ENCODE peak calls at places on chromosomes 11 and 22, in nine cellular contexts. One of them, this sample, is unnamed.

GRCh38 chr11:113577356-113578163 is 102.4 kb upstream of the DRD2 start:
- DNase-seq in SHP77 treated with DMSO at 0.1 percent for 48 hours: no peak
- DNase-seq in choroid plexus epithelial cell: no peak
- DNase-seq in omental fat pad: no peak
- DNase-seq in pons: no peak
- DNase-seq in thoracic aorta: no peak
- DNase-seq in T-helper 1 cell: no peak
- DNase-seq in kidney glomerular epithelial cell: peak; percentile 1
- DNase-seq in stimulated activated CD8-positive, alpha-beta memory T cell treated with anti-CD3 and anti-CD28 coated beads, Interleukin-15, amount 100 ng/mL, for 1 hour: no peak
- DNase-seq in this sample: no peak

GRCh38 chr11:58726594-58727414 is 4.9 kb downstream of the GLYAT start:
- DNase-seq in SHP77 treated with DMSO at 0.1 percent for 48 hours: no peak
- DNase-seq in choroid plexus epithelial cell: no peak
- DNase-seq in omental fat pad: no peak
- DNase-seq in pons: peak; percentile 9
- DNase-seq in thoracic aorta: no peak
- DNase-seq in T-helper 1 cell: no peak
- DNase-seq in kidney glomerular epithelial cell: no peak
- DNase-seq in stimulated activated CD8-positive, alpha-beta memory T cell treated with anti-CD3 and anti-CD28 coated beads, Interleukin-15, amount 100 ng/mL, for 1 hour: no peak
- DNase-seq in this sample: no peak

GRCh38 chr11:58830693-58831301 is 13.7 kb downstream of the GLYATL2 start:
- DNase-seq in SHP77 treated with DMSO at 0.1 percent for 48 hours: no peak
- DNase-seq in choroid plexus epithelial cell: no peak
- DNase-seq in omental fat pad: no peak
- DNase-seq in pons: no peak
- DNase-seq in thoracic aorta: no peak
- DNase-seq in T-helper 1 cell: no peak
- DNase-seq in kidney glomerular epithelial cell: no peak
- DNase-seq in stimulated activated CD8-positive, alpha-beta memory T cell treated with anti-CD3 and anti-CD28 coated beads, Interleukin-15, amount 100 ng/mL, for 1 hour: no peak
- DNase-seq in this sample: no peak

GRCh38 chr11:67674442-67674871 is at the start of gene ALDH3B2:
- DNase-seq in SHP77 treated with DMSO at 0.1 percent for 48 hours: no peak
- DNase-seq in choroid plexus epithelial cell: no peak
- DNase-seq in omental fat pad: no peak
- DNase-seq in pons: no peak
- DNase-seq in thoracic aorta: no peak
- DNase-seq in T-helper 1 cell: no peak
- DNase-seq in kidney glomerular epithelial cell: no peak
- DNase-seq in stimulated activated CD8-positive, alpha-beta memory T cell treated with anti-CD3 and anti-CD28 coated beads, Interleukin-15, amount 100 ng/mL, for 1 hour: no peak
- DNase-seq in this sample: peak; percentile 77

GRCh38 chr11:15824060-15824459 is 532.3 kb downstream of the SOX6 start:
- DNase-seq in SHP77 treated with DMSO at 0.1 percent for 48 hours: no peak
- DNase-seq in choroid plexus epithelial cell: no peak
- DNase-seq in omental fat pad: no peak
- DNase-seq in pons: no peak
- DNase-seq in thoracic aorta: no peak
- DNase-seq in T-helper 1 cell: no peak
- DNase-seq in kidney glomerular epithelial cell: no peak
- DNase-seq in stimulated activated CD8-positive, alpha-beta memory T cell treated with anti-CD3 and anti-CD28 coated beads, Interleukin-15, amount 100 ng/mL, for 1 hour: no peak
- DNase-seq in this sample: no peak

GRCh38 chr22:50696251-50696798 is 23.7 kb downstream of the SHANK3 start:
- DNase-seq in SHP77 treated with DMSO at 0.1 percent for 48 hours: no peak
- DNase-seq in choroid plexus epithelial cell: no peak
- DNase-seq in omental fat pad: no peak
- DNase-seq in pons: no peak
- DNase-seq in thoracic aorta: no peak
- DNase-seq in T-helper 1 cell: no peak
- DNase-seq in kidney glomerular epithelial cell: no peak
- DNase-seq in stimulated activated CD8-positive, alpha-beta memory T cell treated with anti-CD3 and anti-CD28 coated beads, Interleukin-15, amount 100 ng/mL, for 1 hour: no peak
- DNase-seq in this sample: peak; percentile 84

GRCh38 chr11:68358416-68358815 is 46.0 kb downstream of the LRP5 start:
- DNase-seq in SHP77 treated with DMSO at 0.1 percent for 48 hours: no peak
- DNase-seq in choroid plexus epithelial cell: peak; percentile 69
- DNase-seq in omental fat pad: no peak
- DNase-seq in pons: no peak
- DNase-seq in thoracic aorta: no peak
- DNase-seq in T-helper 1 cell: no peak
- DNase-seq in kidney glomerular epithelial cell: no peak
- DNase-seq in stimulated activated CD8-positive, alpha-beta memory T cell treated with anti-CD3 and anti-CD28 coated beads, Interleukin-15, amount 100 ng/mL, for 1 hour: no peak
- DNase-seq in this sample: no peak

GRCh38 chr22:43275545-43275981 is 67.6 kb downstream of the SCUBE1 start:
- DNase-seq in SHP77 treated with DMSO at 0.1 percent for 48 hours: no peak
- DNase-seq in choroid plexus epithelial cell: peak; percentile 40
- DNase-seq in omental fat pad: no peak
- DNase-seq in pons: no peak
- DNase-seq in thoracic aorta: no peak
- DNase-seq in T-helper 1 cell: no peak
- DNase-seq in kidney glomerular epithelial cell: peak; percentile 1
- DNase-seq in stimulated activated CD8-positive, alpha-beta memory T cell treated with anti-CD3 and anti-CD28 coated beads, Interleukin-15, amount 100 ng/mL, for 1 hour: no peak
- DNase-seq in this sample: no peak

GRCh38 chr11:14449302-14449714 is 50.3 kb downstream of the COPB1 start:
- DNase-seq in SHP77 treated with DMSO at 0.1 percent for 48 hours: no peak
- DNase-seq in choroid plexus epithelial cell: peak; percentile 14
- DNase-seq in omental fat pad: no peak
- DNase-seq in pons: no peak
- DNase-seq in thoracic aorta: no peak
- DNase-seq in T-helper 1 cell: no peak
- DNase-seq in kidney glomerular epithelial cell: no peak
- DNase-seq in stimulated activated CD8-positive, alpha-beta memory T cell treated with anti-CD3 and anti-CD28 coated beads, Interleukin-15, amount 100 ng/mL, for 1 hour: no peak
- DNase-seq in this sample: no peak

GRCh38 chr11:44430140-44430539 is 120.2 kb upstream of the ALX4 start:
- DNase-seq in SHP77 treated with DMSO at 0.1 percent for 48 hours: no peak
- DNase-seq in choroid plexus epithelial cell: no peak
- DNase-seq in omental fat pad: no peak
- DNase-seq in pons: no peak
- DNase-seq in thoracic aorta: no peak
- DNase-seq in T-helper 1 cell: no peak
- DNase-seq in kidney glomerular epithelial cell: no peak
- DNase-seq in stimulated activated CD8-positive, alpha-beta memory T cell treated with anti-CD3 and anti-CD28 coated beads, Interleukin-15, amount 100 ng/mL, for 1 hour: no peak
- DNase-seq in this sample: no peak

GRCh38 chr11:122882809-122883681 is 486 bp downstream of the JHY start:
- DNase-seq in SHP77 treated with DMSO at 0.1 percent for 48 hours: no peak
- DNase-seq in choroid plexus epithelial cell: peak; percentile 97
- DNase-seq in omental fat pad: no peak
- DNase-seq in pons: no peak
- DNase-seq in thoracic aorta: no peak
- DNase-seq in T-helper 1 cell: peak; percentile 50
- DNase-seq in kidney glomerular epithelial cell: peak; percentile 82
- DNase-seq in stimulated activated CD8-positive, alpha-beta memory T cell treated with anti-CD3 and anti-CD28 coated beads, Interleukin-15, amount 100 ng/mL, for 1 hour: peak; percentile 24
- DNase-seq in this sample: peak; percentile 23

GRCh38 chr22:32820131-32820882 is 18.8 kb downstream of the TIMP3 start:
- DNase-seq in SHP77 treated with DMSO at 0.1 percent for 48 hours: no peak
- DNase-seq in choroid plexus epithelial cell: peak; percentile 27
- DNase-seq in omental fat pad: no peak
- DNase-seq in pons: no peak
- DNase-seq in thoracic aorta: no peak
- DNase-seq in T-helper 1 cell: no peak
- DNase-seq in kidney glomerular epithelial cell: peak; percentile 52
- DNase-seq in stimulated activated CD8-positive, alpha-beta memory T cell treated with anti-CD3 and anti-CD28 coated beads, Interleukin-15, amount 100 ng/mL, for 1 hour: no peak
- DNase-seq in this sample: no peak

GRCh38 chr11:70569996-70570692 is 171.8 kb downstream of the CTTN start:
- DNase-seq in SHP77 treated with DMSO at 0.1 percent for 48 hours: no peak
- DNase-seq in choroid plexus epithelial cell: no peak
- DNase-seq in omental fat pad: no peak
- DNase-seq in pons: no peak
- DNase-seq in thoracic aorta: no peak
- DNase-seq in T-helper 1 cell: no peak
- DNase-seq in kidney glomerular epithelial cell: no peak
- DNase-seq in stimulated activated CD8-positive, alpha-beta memory T cell treated with anti-CD3 and anti-CD28 coated beads, Interleukin-15, amount 100 ng/mL, for 1 hour: no peak
- DNase-seq in this sample: no peak

GRCh38 chr22:45837507-45837906 is 139.5 kb downstream of the WNT7B start:
- DNase-seq in SHP77 treated with DMSO at 0.1 percent for 48 hours: no peak
- DNase-seq in choroid plexus epithelial cell: no peak
- DNase-seq in omental fat pad: no peak
- DNase-seq in pons: no peak
- DNase-seq in thoracic aorta: no peak
- DNase-seq in T-helper 1 cell: no peak
- DNase-seq in kidney glomerular epithelial cell: no peak
- DNase-seq in stimulated activated CD8-positive, alpha-beta memory T cell treated with anti-CD3 and anti-CD28 coated beads, Interleukin-15, amount 100 ng/mL, for 1 hour: no peak
- DNase-seq in this sample: no peak

GRCh38 chr11:127451852-127452251 is 451.3 kb upstream of the KIRREL3 start:
- DNase-seq in SHP77 treated with DMSO at 0.1 percent for 48 hours: no peak
- DNase-seq in choroid plexus epithelial cell: no peak
- DNase-seq in omental fat pad: no peak
- DNase-seq in pons: peak; percentile 82
- DNase-seq in thoracic aorta: no peak
- DNase-seq in T-helper 1 cell: no peak
- DNase-seq in kidney glomerular epithelial cell: no peak
- DNase-seq in stimulated activated CD8-positive, alpha-beta memory T cell treated with anti-CD3 and anti-CD28 coated beads, Interleukin-15, amount 100 ng/mL, for 1 hour: no peak
- DNase-seq in this sample: no peak

GRCh38 chr11:35246725-35247124 is 107.8 kb downstream of the CD44 start:
- DNase-seq in SHP77 treated with DMSO at 0.1 percent for 48 hours: no peak
- DNase-seq in choroid plexus epithelial cell: peak; percentile 13
- DNase-seq in omental fat pad: no peak
- DNase-seq in pons: no peak
- DNase-seq in thoracic aorta: no peak
- DNase-seq in T-helper 1 cell: no peak
- DNase-seq in kidney glomerular epithelial cell: no peak
- DNase-seq in stimulated activated CD8-positive, alpha-beta memory T cell treated with anti-CD3 and anti-CD28 coated beads, Interleukin-15, amount 100 ng/mL, for 1 hour: no peak
- DNase-seq in this sample: peak; percentile 49

GRCh38 chr11:76217653-76218160 is 11.4 kb upstream of the WNT11 start:
- DNase-seq in SHP77 treated with DMSO at 0.1 percent for 48 hours: peak; percentile 44
- DNase-seq in choroid plexus epithelial cell: no peak
- DNase-seq in omental fat pad: no peak
- DNase-seq in pons: no peak
- DNase-seq in thoracic aorta: no peak
- DNase-seq in T-helper 1 cell: no peak
- DNase-seq in kidney glomerular epithelial cell: no peak
- DNase-seq in stimulated activated CD8-positive, alpha-beta memory T cell treated with anti-CD3 and anti-CD28 coated beads, Interleukin-15, amount 100 ng/mL, for 1 hour: no peak
- DNase-seq in this sample: no peak

GRCh38 chr22:22943521-22944267 is 56.1 kb downstream of the IGLL5 start:
- DNase-seq in SHP77 treated with DMSO at 0.1 percent for 48 hours: no peak
- DNase-seq in choroid plexus epithelial cell: no peak
- DNase-seq in omental fat pad: no peak
- DNase-seq in pons: no peak
- DNase-seq in thoracic aorta: no peak
- DNase-seq in T-helper 1 cell: no peak
- DNase-seq in kidney glomerular epithelial cell: no peak
- DNase-seq in stimulated activated CD8-positive, alpha-beta memory T cell treated with anti-CD3 and anti-CD28 coated beads, Interleukin-15, amount 100 ng/mL, for 1 hour: no peak
- DNase-seq in this sample: no peak

GRCh38 chr11:46537121-46537520 is 56.7 kb downstream of the AMBRA1 start:
- DNase-seq in SHP77 treated with DMSO at 0.1 percent for 48 hours: no peak
- DNase-seq in choroid plexus epithelial cell: peak; percentile 34
- DNase-seq in omental fat pad: no peak
- DNase-seq in pons: no peak
- DNase-seq in thoracic aorta: no peak
- DNase-seq in T-helper 1 cell: no peak
- DNase-seq in kidney glomerular epithelial cell: no peak
- DNase-seq in stimulated activated CD8-positive, alpha-beta memory T cell treated with anti-CD3 and anti-CD28 coated beads, Interleukin-15, amount 100 ng/mL, for 1 hour: no peak
- DNase-seq in this sample: no peak

GRCh38 chr22:44998296-44998695 is 11.5 kb downstream of the PHF21B start:
- DNase-seq in SHP77 treated with DMSO at 0.1 percent for 48 hours: no peak
- DNase-seq in choroid plexus epithelial cell: no peak
- DNase-seq in omental fat pad: no peak
- DNase-seq in pons: no peak
- DNase-seq in thoracic aorta: no peak
- DNase-seq in T-helper 1 cell: no peak
- DNase-seq in kidney glomerular epithelial cell: no peak
- DNase-seq in stimulated activated CD8-positive, alpha-beta memory T cell treated with anti-CD3 and anti-CD28 coated beads, Interleukin-15, amount 100 ng/mL, for 1 hour: no peak
- DNase-seq in this sample: no peak

GRCh38 chr11:84566681-84567080 is 1060.5 kb downstream of the DLG2 start:
- DNase-seq in SHP77 treated with DMSO at 0.1 percent for 48 hours: no peak
- DNase-seq in choroid plexus epithelial cell: no peak
- DNase-seq in omental fat pad: no peak
- DNase-seq in pons: no peak
- DNase-seq in thoracic aorta: no peak
- DNase-seq in T-helper 1 cell: no peak
- DNase-seq in kidney glomerular epithelial cell: no peak
- DNase-seq in stimulated activated CD8-positive, alpha-beta memory T cell treated with anti-CD3 and anti-CD28 coated beads, Interleukin-15, amount 100 ng/mL, for 1 hour: no peak
- DNase-seq in this sample: no peak

GRCh38 chr22:25702046-25702445 is 39.9 kb upstream of the MYO18B start:
- DNase-seq in SHP77 treated with DMSO at 0.1 percent for 48 hours: no peak
- DNase-seq in choroid plexus epithelial cell: peak; percentile 51
- DNase-seq in omental fat pad: no peak
- DNase-seq in pons: peak; percentile 60
- DNase-seq in thoracic aorta: no peak
- DNase-seq in T-helper 1 cell: no peak
- DNase-seq in kidney glomerular epithelial cell: peak; percentile 1
- DNase-seq in stimulated activated CD8-positive, alpha-beta memory T cell treated with anti-CD3 and anti-CD28 coated beads, Interleukin-15, amount 100 ng/mL, for 1 hour: no peak
- DNase-seq in this sample: no peak

GRCh38 chr11:59266491-59266890 is 53.8 kb upstream of the MPEG1 start:
- DNase-seq in SHP77 treated with DMSO at 0.1 percent for 48 hours: no peak
- DNase-seq in choroid plexus epithelial cell: no peak
- DNase-seq in omental fat pad: no peak
- DNase-seq in pons: no peak
- DNase-seq in thoracic aorta: no peak
- DNase-seq in T-helper 1 cell: no peak
- DNase-seq in kidney glomerular epithelial cell: no peak
- DNase-seq in stimulated activated CD8-positive, alpha-beta memory T cell treated with anti-CD3 and anti-CD28 coated beads, Interleukin-15, amount 100 ng/mL, for 1 hour: no peak
- DNase-seq in this sample: no peak

GRCh38 chr11:116553482-116553881 is 219.3 kb downstream of the BUD13 start:
- DNase-seq in SHP77 treated with DMSO at 0.1 percent for 48 hours: no peak
- DNase-seq in choroid plexus epithelial cell: no peak
- DNase-seq in omental fat pad: no peak
- DNase-seq in pons: no peak
- DNase-seq in thoracic aorta: no peak
- DNase-seq in T-helper 1 cell: no peak
- DNase-seq in kidney glomerular epithelial cell: no peak
- DNase-seq in stimulated activated CD8-positive, alpha-beta memory T cell treated with anti-CD3 and anti-CD28 coated beads, Interleukin-15, amount 100 ng/mL, for 1 hour: no peak
- DNase-seq in this sample: no peak

GRCh38 chr11:78961186-78961782 is 386.6 kb upstream of the NARS2 start:
- DNase-seq in SHP77 treated with DMSO at 0.1 percent for 48 hours: no peak
- DNase-seq in choroid plexus epithelial cell: peak; percentile 59
- DNase-seq in omental fat pad: no peak
- DNase-seq in pons: peak; percentile 35
- DNase-seq in thoracic aorta: no peak
- DNase-seq in T-helper 1 cell: no peak
- DNase-seq in kidney glomerular epithelial cell: peak; percentile 52
- DNase-seq in stimulated activated CD8-positive, alpha-beta memory T cell treated with anti-CD3 and anti-CD28 coated beads, Interleukin-15, amount 100 ng/mL, for 1 hour: no peak
- DNase-seq in this sample: no peak

GRCh38 chr11:116852261-116853125 is 15.1 kb upstream of the APOA1 start:
- DNase-seq in SHP77 treated with DMSO at 0.1 percent for 48 hours: no peak
- DNase-seq in choroid plexus epithelial cell: peak; percentile 43
- DNase-seq in omental fat pad: no peak
- DNase-seq in pons: no peak
- DNase-seq in thoracic aorta: no peak
- DNase-seq in T-helper 1 cell: no peak
- DNase-seq in kidney glomerular epithelial cell: peak; percentile 12
- DNase-seq in stimulated activated CD8-positive, alpha-beta memory T cell treated with anti-CD3 and anti-CD28 coated beads, Interleukin-15, amount 100 ng/mL, for 1 hour: no peak
- DNase-seq in this sample: no peak

GRCh38 chr22:22810018-22810427 is 77.6 kb upstream of the IGLL5 start:
- DNase-seq in SHP77 treated with DMSO at 0.1 percent for 48 hours: no peak
- DNase-seq in choroid plexus epithelial cell: no peak
- DNase-seq in omental fat pad: no peak
- DNase-seq in pons: peak; percentile 16
- DNase-seq in thoracic aorta: no peak
- DNase-seq in T-helper 1 cell: peak; percentile 76
- DNase-seq in kidney glomerular epithelial cell: peak; percentile 0
- DNase-seq in stimulated activated CD8-positive, alpha-beta memory T cell treated with anti-CD3 and anti-CD28 coated beads, Interleukin-15, amount 100 ng/mL, for 1 hour: peak; percentile 47
- DNase-seq in this sample: no peak

GRCh38 chr11:22392561-22392960 is 54.4 kb downstream of the SLC17A6 start:
- DNase-seq in SHP77 treated with DMSO at 0.1 percent for 48 hours: no peak
- DNase-seq in choroid plexus epithelial cell: no peak
- DNase-seq in omental fat pad: no peak
- DNase-seq in pons: no peak
- DNase-seq in thoracic aorta: no peak
- DNase-seq in T-helper 1 cell: no peak
- DNase-seq in kidney glomerular epithelial cell: no peak
- DNase-seq in stimulated activated CD8-positive, alpha-beta memory T cell treated with anti-CD3 and anti-CD28 coated beads, Interleukin-15, amount 100 ng/mL, for 1 hour: no peak
- DNase-seq in this sample: no peak

GRCh38 chr11:22711880-22712279 is 45.5 kb downstream of the GAS2 start:
- DNase-seq in SHP77 treated with DMSO at 0.1 percent for 48 hours: no peak
- DNase-seq in choroid plexus epithelial cell: no peak
- DNase-seq in omental fat pad: no peak
- DNase-seq in pons: no peak
- DNase-seq in thoracic aorta: no peak
- DNase-seq in T-helper 1 cell: no peak
- DNase-seq in kidney glomerular epithelial cell: no peak
- DNase-seq in stimulated activated CD8-positive, alpha-beta memory T cell treated with anti-CD3 and anti-CD28 coated beads, Interleukin-15, amount 100 ng/mL, for 1 hour: no peak
- DNase-seq in this sample: no peak

GRCh38 chr11:105229758-105230157 is 90.2 kb upstream of the CARD18 start:
- DNase-seq in SHP77 treated with DMSO at 0.1 percent for 48 hours: no peak
- DNase-seq in choroid plexus epithelial cell: no peak
- DNase-seq in omental fat pad: no peak
- DNase-seq in pons: peak; percentile 27
- DNase-seq in thoracic aorta: no peak
- DNase-seq in T-helper 1 cell: no peak
- DNase-seq in kidney glomerular epithelial cell: no peak
- DNase-seq in stimulated activated CD8-positive, alpha-beta memory T cell treated with anti-CD3 and anti-CD28 coated beads, Interleukin-15, amount 100 ng/mL, for 1 hour: no peak
- DNase-seq in this sample: no peak

GRCh38 chr11:67545280-67545679 is 22.0 kb upstream of the CABP2 start:
- DNase-seq in SHP77 treated with DMSO at 0.1 percent for 48 hours: no peak
- DNase-seq in choroid plexus epithelial cell: no peak
- DNase-seq in omental fat pad: no peak
- DNase-seq in pons: no peak
- DNase-seq in thoracic aorta: no peak
- DNase-seq in T-helper 1 cell: no peak
- DNase-seq in kidney glomerular epithelial cell: no peak
- DNase-seq in stimulated activated CD8-positive, alpha-beta memory T cell treated with anti-CD3 and anti-CD28 coated beads, Interleukin-15, amount 100 ng/mL, for 1 hour: no peak
- DNase-seq in this sample: no peak